ENCODE peak calls at places on chromosome 6, in five cellular contexts. One of them, this sample, is unnamed.

GRCh38 chr6:2744206-2744771 is 6.4 kb downstream of the MYLK4 start:
- DNase-seq in body of pancreas: peak; percentile 86
- DNase-seq in adrenal gland: peak; percentile 44
- DNase-seq in uterus: no peak
- DNase-seq in MM.1S: no peak
- DNase-seq in this sample: no peak

GRCh38 chr6:149118737-149119653 is 198.5 kb upstream of the TAB2 start:
- DNase-seq in MM.1S: no peak
- DNase-seq in uterus: no peak
- DNase-seq in body of pancreas: no peak
- DNase-seq in adrenal gland: no peak
- DNase-seq in this sample: no peak

GRCh38 chr6:21753571-21754108 is 160.1 kb downstream of the SOX4 start:
- DNase-seq in adrenal gland: no peak
- DNase-seq in MM.1S: no peak
- DNase-seq in body of pancreas: no peak
- DNase-seq in uterus: no peak
- DNase-seq in this sample: no peak

GRCh38 chr6:43706788-43707187 is 19.2 kb upstream of the MRPS18A start:
- DNase-seq in body of pancreas: no peak
- DNase-seq in uterus: peak; percentile 61
- DNase-seq in adrenal gland: no peak
- DNase-seq in MM.1S: peak; percentile 22
- DNase-seq in this sample: no peak

GRCh38 chr6:1702580-1703051 is 92.9 kb downstream of the FOXC1 start:
- DNase-seq in MM.1S: no peak
- DNase-seq in body of pancreas: no peak
- DNase-seq in adrenal gland: no peak
- DNase-seq in uterus: no peak
- DNase-seq in this sample: no peak

GRCh38 chr6:37354526-37355384 is 972 bp downstream of the RNF8 start:
- DNase-seq in uterus: peak; percentile 34
- DNase-seq in MM.1S: no peak
- DNase-seq in body of pancreas: peak; percentile 8
- DNase-seq in adrenal gland: peak; percentile 45
- DNase-seq in this sample: no peak

GRCh38 chr6:135532559-135532958 is 35.0 kb upstream of the AHI1 start:
- DNase-seq in body of pancreas: no peak
- DNase-seq in MM.1S: no peak
- DNase-seq in uterus: no peak
- DNase-seq in adrenal gland: no peak
- DNase-seq in this sample: no peak

GRCh38 chr6:152112503-152113261 is 305.2 kb downstream of the ESR1 start:
- DNase-seq in adrenal gland: peak; percentile 71
- DNase-seq in body of pancreas: peak; percentile 69
- DNase-seq in MM.1S: no peak
- DNase-seq in uterus: peak; percentile 44
- DNase-seq in this sample: no peak

GRCh38 chr6:134956676-134957075 is 6.8 kb upstream of the ALDH8A1 start:
- DNase-seq in adrenal gland: no peak
- DNase-seq in uterus: no peak
- DNase-seq in MM.1S: no peak
- DNase-seq in body of pancreas: no peak
- DNase-seq in this sample: no peak

GRCh38 chr6:79762370-79762769 is 131.2 kb downstream of the SH3BGRL2 start:
- DNase-seq in MM.1S: no peak
- DNase-seq in body of pancreas: no peak
- DNase-seq in uterus: no peak
- DNase-seq in adrenal gland: no peak
- DNase-seq in this sample: no peak

GRCh38 chr6:157287247-157287850 is 36.0 kb downstream of the TMEM242 start:
- DNase-seq in MM.1S: no peak
- DNase-seq in body of pancreas: no peak
- DNase-seq in uterus: no peak
- DNase-seq in adrenal gland: no peak
- DNase-seq in this sample: no peak

GRCh38 chr6:144660545-144660944 is 375.4 kb downstream of the UTRN start:
- DNase-seq in MM.1S: no peak
- DNase-seq in body of pancreas: no peak
- DNase-seq in uterus: no peak
- DNase-seq in adrenal gland: no peak
- DNase-seq in this sample: no peak

GRCh38 chr6:44297063-44298038 is 15.8 kb downstream of the AARS2 start:
- DNase-seq in body of pancreas: peak; percentile 16
- DNase-seq in uterus: no peak
- DNase-seq in adrenal gland: no peak
- DNase-seq in MM.1S: no peak
- DNase-seq in this sample: no peak

GRCh38 chr6:1618305-1619105 is 8.8 kb downstream of the FOXC1 start:
- DNase-seq in body of pancreas: no peak
- DNase-seq in MM.1S: no peak
- DNase-seq in adrenal gland: no peak
- DNase-seq in uterus: no peak
- DNase-seq in this sample: no peak

GRCh38 chr6:3273707-3274521 is 15.2 kb downstream of the PSMG4 start:
- DNase-seq in body of pancreas: no peak
- DNase-seq in MM.1S: no peak
- DNase-seq in uterus: no peak
- DNase-seq in adrenal gland: no peak
- DNase-seq in this sample: no peak

GRCh38 chr6:130969807-130970491 is 93.1 kb downstream of the EPB41L2 start:
- DNase-seq in uterus: peak; percentile 36
- DNase-seq in MM.1S: no peak
- DNase-seq in adrenal gland: peak; percentile 36
- DNase-seq in body of pancreas: no peak
- DNase-seq in this sample: no peak

GRCh38 chr6:101830501-101831031 is 437.1 kb downstream of the GRIK2 start:
- DNase-seq in adrenal gland: no peak
- DNase-seq in uterus: no peak
- DNase-seq in MM.1S: peak; percentile 7
- DNase-seq in body of pancreas: no peak
- DNase-seq in this sample: peak; percentile 5

GRCh38 chr6:148829415-148830101 is 82.7 kb downstream of the UST start:
- DNase-seq in adrenal gland: no peak
- DNase-seq in MM.1S: no peak
- DNase-seq in body of pancreas: no peak
- DNase-seq in uterus: no peak
- DNase-seq in this sample: no peak

GRCh38 chr6:168417158-168417557 is 23.8 kb upstream of the SMOC2 start:
- DNase-seq in MM.1S: no peak
- DNase-seq in body of pancreas: no peak
- DNase-seq in uterus: no peak
- DNase-seq in adrenal gland: no peak
- DNase-seq in this sample: no peak

GRCh38 chr6:21107796-21108195 is 485.8 kb upstream of the SOX4 start:
- DNase-seq in MM.1S: no peak
- DNase-seq in uterus: no peak
- DNase-seq in adrenal gland: no peak
- DNase-seq in body of pancreas: no peak
- DNase-seq in this sample: no peak

GRCh38 chr6:20409427-20409971 is 7.8 kb downstream of the E2F3 start:
- DNase-seq in uterus: no peak
- DNase-seq in MM.1S: peak; percentile 75
- DNase-seq in body of pancreas: no peak
- DNase-seq in adrenal gland: no peak
- DNase-seq in this sample: no peak

GRCh38 chr6:167827062-167827587 is 414 bp downstream of the AFDN start:
- DNase-seq in adrenal gland: peak; percentile 26
- DNase-seq in body of pancreas: peak; percentile 34
- DNase-seq in uterus: peak; percentile 26
- DNase-seq in MM.1S: no peak
- DNase-seq in this sample: no peak

GRCh38 chr6:101163611-101164010 is 229.9 kb upstream of the GRIK2 start:
- DNase-seq in body of pancreas: no peak
- DNase-seq in MM.1S: no peak
- DNase-seq in adrenal gland: no peak
- DNase-seq in uterus: no peak
- DNase-seq in this sample: no peak

GRCh38 chr6:111549744-111550143 is 55.9 kb downstream of the TRAF3IP2 start:
- DNase-seq in MM.1S: no peak
- DNase-seq in uterus: no peak
- DNase-seq in body of pancreas: no peak
- DNase-seq in adrenal gland: no peak
- DNase-seq in this sample: no peak

GRCh38 chr6:21827425-21828192 is 234.1 kb downstream of the SOX4 start:
- DNase-seq in body of pancreas: no peak
- DNase-seq in adrenal gland: no peak
- DNase-seq in uterus: no peak
- DNase-seq in MM.1S: no peak
- DNase-seq in this sample: no peak

GRCh38 chr6:44250718-44251123 is 3.8 kb downstream of the HSP90AB1 start:
- DNase-seq in body of pancreas: no peak
- DNase-seq in MM.1S: no peak
- DNase-seq in uterus: no peak
- DNase-seq in adrenal gland: no peak
- DNase-seq in this sample: no peak

GRCh38 chr6:47822856-47823554 is 41.2 kb downstream of the OPN5 start:
- DNase-seq in adrenal gland: no peak
- DNase-seq in uterus: no peak
- DNase-seq in body of pancreas: no peak
- DNase-seq in MM.1S: no peak
- DNase-seq in this sample: no peak

GRCh38 chr6:166411721-166412151 is 29.0 kb upstream of the MPC1 start:
- DNase-seq in MM.1S: no peak
- DNase-seq in uterus: no peak
- DNase-seq in adrenal gland: no peak
- DNase-seq in body of pancreas: no peak
- DNase-seq in this sample: no peak

GRCh38 chr6:79425589-79426311 is 111.5 kb downstream of the LCA5 start:
- DNase-seq in MM.1S: no peak
- DNase-seq in body of pancreas: peak; percentile 9
- DNase-seq in adrenal gland: no peak
- DNase-seq in uterus: no peak
- DNase-seq in this sample: no peak

GRCh38 chr6:45419574-45420082 is 41.9 kb upstream of the SUPT3H start:
- DNase-seq in MM.1S: peak; percentile 90
- DNase-seq in uterus: no peak
- DNase-seq in body of pancreas: peak; percentile 64
- DNase-seq in adrenal gland: peak; percentile 57
- DNase-seq in this sample: no peak

GRCh38 chr6:143536461-143536865 is 24.9 kb upstream of the FUCA2 start:
- DNase-seq in adrenal gland: peak; percentile 54
- DNase-seq in body of pancreas: peak; percentile 43
- DNase-seq in uterus: no peak
- DNase-seq in MM.1S: peak; percentile 33
- DNase-seq in this sample: no peak

GRCh38 chr6:162829013-162829742 is 101.4 kb downstream of the PACRG start:
- DNase-seq in MM.1S: no peak
- DNase-seq in body of pancreas: no peak
- DNase-seq in uterus: no peak
- DNase-seq in adrenal gland: no peak
- DNase-seq in this sample: no peak

GRCh38 chr6:163260111-163260895 is 154.2 kb upstream of the QKI start:
- DNase-seq in adrenal gland: peak; percentile 26
- DNase-seq in uterus: no peak
- DNase-seq in body of pancreas: no peak
- DNase-seq in MM.1S: no peak
- DNase-seq in this sample: no peak

GRCh38 chr6:5497896-5498578 is 236.7 kb downstream of the FARS2 start:
- DNase-seq in uterus: no peak
- DNase-seq in body of pancreas: no peak
- DNase-seq in adrenal gland: no peak
- DNase-seq in MM.1S: no peak
- DNase-seq in this sample: no peak

GRCh38 chr6:170011233-170012142 is 260.1 kb downstream of the ERMARD start:
- DNase-seq in uterus: peak; percentile 72
- DNase-seq in MM.1S: no peak
- DNase-seq in body of pancreas: no peak
- DNase-seq in adrenal gland: peak; percentile 78
- DNase-seq in this sample: no peak
- H3K27ac ChIP-seq in uterus: no peak overlapping the region
- H3K27ac ChIP-seq in MM.1S: no peak overlapping the region
- H3K27ac ChIP-seq in body of pancreas: no peak overlapping the region
- H3K27ac ChIP-seq in adrenal gland: no peak overlapping the region
- H3K27ac ChIP-seq in this sample: no peak overlapping the region

DNA sequence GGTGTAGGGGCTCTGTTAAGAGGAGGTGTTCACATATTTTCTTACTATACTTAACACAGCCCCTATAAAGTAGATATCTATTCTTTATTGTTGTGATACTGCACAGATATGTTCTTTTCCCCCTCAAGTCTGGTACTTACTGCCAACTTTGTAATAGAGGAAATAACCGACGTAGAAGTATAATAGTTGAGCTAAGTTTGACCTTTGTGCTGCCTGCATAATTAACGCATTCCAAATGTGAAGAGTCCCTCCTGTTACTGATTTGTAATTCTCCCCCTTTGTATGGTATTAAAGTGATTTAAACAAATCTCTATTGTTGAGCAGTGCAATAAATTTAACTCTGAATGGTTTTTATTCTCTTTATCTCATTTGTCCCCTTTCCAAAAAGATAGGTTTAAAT is 39.0 kb downstream of the PHF3 start:
- DNase-seq in uterus: no peak
- DNase-seq in body of pancreas: no peak
- DNase-seq in MM.1S: no peak
- DNase-seq in adrenal gland: no peak
- DNase-seq in this sample: no peak
- H3K27ac ChIP-seq in uterus: no peak overlapping the region
- H3K27ac ChIP-seq in body of pancreas: no peak overlapping the region
- H3K27ac ChIP-seq in MM.1S: no peak overlapping the region
- H3K27ac ChIP-seq in adrenal gland: no peak overlapping the region
- H3K27ac ChIP-seq in this sample: no peak overlapping the region

GRCh38 chr6:138795809-138796469 is at the start of gene ECT2L:
- DNase-seq in uterus: peak; percentile 57
- DNase-seq in body of pancreas: peak; percentile 49
- DNase-seq in adrenal gland: peak; percentile 87
- DNase-seq in MM.1S: no peak
- DNase-seq in this sample: no peak
- H3K27ac ChIP-seq in uterus: peak within 1 kb of the TSS; percentile 66
- H3K27ac ChIP-seq in body of pancreas: no peak within 1 kb of the TSS
- H3K27ac ChIP-seq in adrenal gland: no peak within 1 kb of the TSS
- H3K27ac ChIP-seq in MM.1S: no peak within 1 kb of the TSS
- H3K27ac ChIP-seq in this sample: no peak within 1 kb of the TSS

GRCh38 chr6:33278392-33278741 is 1.4 kb downstream of the B3GALT4 start:
- DNase-seq in adrenal gland: no peak
- DNase-seq in MM.1S: no peak
- DNase-seq in body of pancreas: no peak
- DNase-seq in uterus: no peak
- DNase-seq in this sample: no peak
- H3K27ac ChIP-seq in adrenal gland: no peak overlapping the region
- H3K27ac ChIP-seq in MM.1S: no peak overlapping the region
- H3K27ac ChIP-seq in body of pancreas: no peak overlapping the region
- H3K27ac ChIP-seq in uterus: no peak overlapping the region
- H3K27ac ChIP-seq in this sample: peak overlapping the region; percentile 90

DNA sequence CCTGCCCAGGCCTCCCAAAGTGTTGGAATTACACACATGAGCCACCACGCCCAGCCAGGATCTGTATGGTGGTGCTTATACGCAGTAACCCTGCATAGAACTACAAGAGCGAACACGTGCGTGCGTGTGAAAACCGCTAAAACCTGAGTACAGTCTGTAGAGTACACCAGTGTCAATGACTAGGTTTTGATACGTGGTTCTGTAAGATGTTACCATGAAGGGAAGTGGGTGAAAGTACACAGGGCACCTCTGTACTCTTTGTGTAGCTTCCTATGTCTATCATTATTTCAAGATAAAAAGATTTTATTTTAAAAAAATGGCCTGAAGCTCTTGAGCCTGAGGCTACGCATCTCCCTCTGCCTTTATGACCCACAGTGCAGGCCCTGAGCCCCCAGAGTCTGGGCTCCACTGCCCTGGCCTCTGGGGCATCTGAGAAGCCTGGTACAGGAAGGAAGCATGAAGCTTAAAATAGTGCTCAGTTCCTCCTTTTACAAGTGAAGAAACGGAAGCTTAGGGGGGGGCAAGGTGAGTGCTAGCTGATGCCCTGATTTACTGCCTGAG is 21.6 kb downstream of the LY86 start:
- DNase-seq in uterus: no peak
- DNase-seq in body of pancreas: no peak
- DNase-seq in adrenal gland: no peak
- DNase-seq in MM.1S: peak; percentile 86
- DNase-seq in this sample: no peak
- H3K27ac ChIP-seq in uterus: no peak overlapping the region
- H3K27ac ChIP-seq in body of pancreas: no peak overlapping the region
- H3K27ac ChIP-seq in adrenal gland: no peak overlapping the region
- H3K27ac ChIP-seq in MM.1S: peak overlapping the region; percentile 95
- H3K27ac ChIP-seq in this sample: no peak overlapping the region

This sample was measured in epithelial cell of prostate.